ENCODE peak calls at places on chromosome 22, in seven cellular contexts. One of them, this sample, is unnamed.

GRCh38 chr22:20857247-20857643 is 1.4 kb downstream of the PI4KA start:
- DNase-seq in endothelial cell: no peak
- DNase-seq in effector memory CD4-positive, alpha-beta T cell: no peak
- DNase-seq in NCI-H1092: no peak
- DNase-seq in CD8-positive, alpha-beta memory T cell: no peak
- DNase-seq in heart left ventricle: no peak
- DNase-seq in cardiac muscle cell: no peak
- DNase-seq in this sample: no peak

GRCh38 chr22:28024422-28024888 is 105.4 kb upstream of the PITPNB start:
- DNase-seq in endothelial cell: no peak
- DNase-seq in effector memory CD4-positive, alpha-beta T cell: no peak
- DNase-seq in NCI-H1092: no peak
- DNase-seq in CD8-positive, alpha-beta memory T cell: no peak
- DNase-seq in heart left ventricle: peak; percentile 19
- DNase-seq in cardiac muscle cell: no peak
- DNase-seq in this sample: no peak

GRCh38 chr22:26642465-26643367 is 14.7 kb upstream of the MIAT start:
- DNase-seq in endothelial cell: peak; percentile 22
- DNase-seq in effector memory CD4-positive, alpha-beta T cell: peak; percentile 46
- DNase-seq in NCI-H1092: no peak
- DNase-seq in CD8-positive, alpha-beta memory T cell: peak; percentile 59
- DNase-seq in heart left ventricle: peak; percentile 33
- DNase-seq in cardiac muscle cell: no peak
- DNase-seq in this sample: peak; percentile 53

GRCh38 chr22:30038219-30038618 is 42.0 kb upstream of the HORMAD2 start:
- DNase-seq in endothelial cell: no peak
- DNase-seq in effector memory CD4-positive, alpha-beta T cell: no peak
- DNase-seq in NCI-H1092: no peak
- DNase-seq in CD8-positive, alpha-beta memory T cell: no peak
- DNase-seq in heart left ventricle: no peak
- DNase-seq in cardiac muscle cell: no peak
- DNase-seq in this sample: no peak

GRCh38 chr22:19599626-19600243 is 75.5 kb upstream of the CLDN5 start:
- DNase-seq in endothelial cell: no peak
- DNase-seq in effector memory CD4-positive, alpha-beta T cell: no peak
- DNase-seq in NCI-H1092: no peak
- DNase-seq in CD8-positive, alpha-beta memory T cell: no peak
- DNase-seq in heart left ventricle: no peak
- DNase-seq in cardiac muscle cell: no peak
- DNase-seq in this sample: no peak

GRCh38 chr22:47166446-47167016 is 404.1 kb downstream of the TBC1D22A start:
- DNase-seq in endothelial cell: no peak
- DNase-seq in effector memory CD4-positive, alpha-beta T cell: no peak
- DNase-seq in NCI-H1092: no peak
- DNase-seq in CD8-positive, alpha-beta memory T cell: no peak
- DNase-seq in heart left ventricle: peak; percentile 12
- DNase-seq in cardiac muscle cell: no peak
- DNase-seq in this sample: no peak

GRCh38 chr22:30754971-30755759 is 60.5 kb downstream of the OSBP2 start:
- DNase-seq in endothelial cell: peak; percentile 57
- DNase-seq in effector memory CD4-positive, alpha-beta T cell: peak; percentile 20
- DNase-seq in NCI-H1092: peak; percentile 51
- DNase-seq in CD8-positive, alpha-beta memory T cell: peak; percentile 29
- DNase-seq in heart left ventricle: peak; percentile 41
- DNase-seq in cardiac muscle cell: peak; percentile 75
- DNase-seq in this sample: peak; percentile 17

GRCh38 chr22:32079110-32080089 is 36.3 kb downstream of the SLC5A1 start:
- DNase-seq in endothelial cell: no peak
- DNase-seq in effector memory CD4-positive, alpha-beta T cell: no peak
- DNase-seq in NCI-H1092: no peak
- DNase-seq in CD8-positive, alpha-beta memory T cell: no peak
- DNase-seq in heart left ventricle: no peak
- DNase-seq in cardiac muscle cell: peak; percentile 37
- DNase-seq in this sample: no peak

GRCh38 chr22:43890901-43891331 is 897 bp downstream of the PNPLA5 start:
- DNase-seq in endothelial cell: no peak
- DNase-seq in effector memory CD4-positive, alpha-beta T cell: no peak
- DNase-seq in NCI-H1092: no peak
- DNase-seq in CD8-positive, alpha-beta memory T cell: no peak
- DNase-seq in heart left ventricle: no peak
- DNase-seq in cardiac muscle cell: no peak
- DNase-seq in this sample: no peak

GRCh38 chr22:36253523-36254490 is 874 bp downstream of the APOL1 start:
- DNase-seq in endothelial cell: no peak
- DNase-seq in effector memory CD4-positive, alpha-beta T cell: no peak
- DNase-seq in NCI-H1092: peak; percentile 19
- DNase-seq in CD8-positive, alpha-beta memory T cell: no peak
- DNase-seq in heart left ventricle: no peak
- DNase-seq in cardiac muscle cell: no peak
- DNase-seq in this sample: no peak

GRCh38 chr22:30584441-30584840 is 7.3 kb downstream of the PES1 start:
- DNase-seq in endothelial cell: no peak
- DNase-seq in effector memory CD4-positive, alpha-beta T cell: no peak
- DNase-seq in NCI-H1092: no peak
- DNase-seq in CD8-positive, alpha-beta memory T cell: no peak
- DNase-seq in heart left ventricle: no peak
- DNase-seq in cardiac muscle cell: no peak
- DNase-seq in this sample: no peak

GRCh38 chr22:20987375-20987774 is 5.3 kb downstream of the LZTR1 start:
- DNase-seq in endothelial cell: no peak
- DNase-seq in effector memory CD4-positive, alpha-beta T cell: no peak
- DNase-seq in NCI-H1092: no peak
- DNase-seq in CD8-positive, alpha-beta memory T cell: no peak
- DNase-seq in heart left ventricle: no peak
- DNase-seq in cardiac muscle cell: no peak
- DNase-seq in this sample: no peak

GRCh38 chr22:49400136-49400865 is 427.4 kb downstream of the BRD1 start:
- DNase-seq in endothelial cell: no peak
- DNase-seq in effector memory CD4-positive, alpha-beta T cell: no peak
- DNase-seq in NCI-H1092: no peak
- DNase-seq in CD8-positive, alpha-beta memory T cell: no peak
- DNase-seq in heart left ventricle: no peak
- DNase-seq in cardiac muscle cell: no peak
- DNase-seq in this sample: no peak

GRCh38 chr22:30606455-30607299 is at the start of gene TCN2:
- DNase-seq in endothelial cell: peak; percentile 58
- DNase-seq in effector memory CD4-positive, alpha-beta T cell: peak; percentile 9
- DNase-seq in NCI-H1092: peak; percentile 46
- DNase-seq in CD8-positive, alpha-beta memory T cell: peak; percentile 19
- DNase-seq in heart left ventricle: peak; percentile 72
- DNase-seq in cardiac muscle cell: peak; percentile 83
- DNase-seq in this sample: peak; percentile 20

GRCh38 chr22:34072585-34072984 is 152.3 kb upstream of the LARGE1 start:
- DNase-seq in endothelial cell: no peak
- DNase-seq in effector memory CD4-positive, alpha-beta T cell: no peak
- DNase-seq in NCI-H1092: no peak
- DNase-seq in CD8-positive, alpha-beta memory T cell: no peak
- DNase-seq in heart left ventricle: no peak
- DNase-seq in cardiac muscle cell: no peak
- DNase-seq in this sample: no peak

GRCh38 chr22:19862616-19863246 is 8.1 kb upstream of the GNB1L start:
- DNase-seq in endothelial cell: no peak
- DNase-seq in effector memory CD4-positive, alpha-beta T cell: no peak
- DNase-seq in NCI-H1092: no peak
- DNase-seq in CD8-positive, alpha-beta memory T cell: no peak
- DNase-seq in heart left ventricle: no peak
- DNase-seq in cardiac muscle cell: no peak
- DNase-seq in this sample: no peak

GRCh38 chr22:26172389-26172990 is 3.2 kb downstream of the SEZ6L start:
- DNase-seq in endothelial cell: peak; percentile 74
- DNase-seq in effector memory CD4-positive, alpha-beta T cell: peak; percentile 5
- DNase-seq in NCI-H1092: peak; percentile 66
- DNase-seq in CD8-positive, alpha-beta memory T cell: no peak
- DNase-seq in heart left ventricle: no peak
- DNase-seq in cardiac muscle cell: peak; percentile 75
- DNase-seq in this sample: peak; percentile 2

GRCh38 chr22:49006207-49007012 is 821.3 kb downstream of the BRD1 start:
- DNase-seq in endothelial cell: no peak
- DNase-seq in effector memory CD4-positive, alpha-beta T cell: no peak
- DNase-seq in NCI-H1092: no peak
- DNase-seq in CD8-positive, alpha-beta memory T cell: no peak
- DNase-seq in heart left ventricle: no peak
- DNase-seq in cardiac muscle cell: no peak
- DNase-seq in this sample: no peak

GRCh38 chr22:30210235-30210831 is 36.2 kb downstream of the LIF start:
- DNase-seq in endothelial cell: no peak
- DNase-seq in effector memory CD4-positive, alpha-beta T cell: no peak
- DNase-seq in NCI-H1092: no peak
- DNase-seq in CD8-positive, alpha-beta memory T cell: no peak
- DNase-seq in heart left ventricle: no peak
- DNase-seq in cardiac muscle cell: no peak
- DNase-seq in this sample: no peak

GRCh38 chr22:19872779-19873137 is 18.1 kb upstream of the GNB1L start:
- DNase-seq in endothelial cell: no peak
- DNase-seq in effector memory CD4-positive, alpha-beta T cell: no peak
- DNase-seq in NCI-H1092: no peak
- DNase-seq in CD8-positive, alpha-beta memory T cell: no peak
- DNase-seq in heart left ventricle: no peak
- DNase-seq in cardiac muscle cell: no peak
- DNase-seq in this sample: no peak

GRCh38 chr22:44580176-44580575 is 82.1 kb upstream of the RTL6 start:
- DNase-seq in endothelial cell: no peak
- DNase-seq in effector memory CD4-positive, alpha-beta T cell: no peak
- DNase-seq in NCI-H1092: no peak
- DNase-seq in CD8-positive, alpha-beta memory T cell: no peak
- DNase-seq in heart left ventricle: no peak
- DNase-seq in cardiac muscle cell: no peak
- DNase-seq in this sample: no peak

This sample was measured in T-helper 9 cell.